ENCODE peak calls at places on chromosomes 16 and 17, in six cellular contexts. B is naive thymus-derived CD4-positive, alpha-beta T cell; W is BJ; V is AG08396; P is HS-5; U is AG04450. D is an unnamed sample.

GRCh38 chr16:68383858-68384257 is 64.5 kb downstream of the SMPD3 start:
- DNase-seq in U (no peak), V (no peak), P (no peak), B (no peak), W (no peak), D (no peak)

GRCh38 chr17:80992077-80992947 is 671 bp downstream of the CHMP6 start:
- DNase-seq in W (no peak), U (no peak), P (no peak), V (peak), B (no peak), D (no peak)

GRCh38 chr17:77675816-77676799 is 282.4 kb upstream of the TNRC6C start:
- DNase-seq in B (no peak), P (no peak), W (no peak), V (no peak), U (no peak), D (no peak)

GRCh38 chr16:47197536-47198179 is 53.9 kb upstream of the NETO2 start:
- DNase-seq in P (no peak), U (no peak), B (no peak), V (no peak), W (no peak), D (no peak)

GRCh38 chr17:17106716-17107115 is 64.5 kb downstream of the MPRIP start:
- DNase-seq in V (no peak), P (no peak), U (no peak), W (no peak), B (no peak), D (no peak)

GRCh38 chr17:8140413-8141029 is 11.7 kb downstream of the PER1 start:
- DNase-seq in P (no peak), W (no peak), U (no peak), V (no peak), B (no peak), D (no peak)

GRCh38 chr17:76366247-76366646 is 12.5 kb upstream of the PRPSAP1 start:
- DNase-seq in B (no peak), P (no peak), U (no peak), W (no peak), V (no peak), D (no peak)

GRCh38 chr16:674968-675883 is at the start of gene RHBDL1:
- DNase-seq in W (no peak), V (peak), U (no peak), P (no peak), B (no peak), D (no peak)

GRCh38 chr16:10112021-10112420 is 70.2 kb downstream of the GRIN2A start:
- DNase-seq in U (no peak), P (no peak), B (no peak), V (no peak), W (no peak), D (no peak)

D was measured in effector memory CD4-positive, alpha-beta T cell.